ENCODE peak calls at places on chromosomes 2 and 18, in six cellular contexts. One of them, this sample, is unnamed.

GRCh38 chr2:58137221-58137620 is 90.6 kb downstream of the VRK2 start:
- DNase-seq in GM13977: no peak
- DNase-seq in ovary: no peak
- DNase-seq in astrocyte of the spinal cord: peak
- DNase-seq in heart left ventricle: no peak
- DNase-seq in HFFc6: peak
- DNase-seq in this sample: no peak

GRCh38 chr2:157046396-157046795 is 211.1 kb upstream of the GALNT5 start:
- DNase-seq in astrocyte of the spinal cord: no peak
- DNase-seq in heart left ventricle: no peak
- DNase-seq in GM13977: no peak
- DNase-seq in HFFc6: no peak
- DNase-seq in ovary: no peak
- DNase-seq in this sample: no peak

GRCh38 chr18:14089781-14090180 is 42.5 kb downstream of the ZNF519 start:
- DNase-seq in ovary: no peak
- DNase-seq in astrocyte of the spinal cord: no peak
- DNase-seq in HFFc6: no peak
- DNase-seq in heart left ventricle: no peak
- DNase-seq in GM13977: no peak
- DNase-seq in this sample: no peak

GRCh38 chr2:120342451-120342850 is 3.5 kb upstream of the INHBB start:
- DNase-seq in astrocyte of the spinal cord: no peak
- DNase-seq in heart left ventricle: no peak
- DNase-seq in GM13977: no peak
- DNase-seq in ovary: no peak
- DNase-seq in HFFc6: no peak
- DNase-seq in this sample: no peak

GRCh38 chr18:39959839-39960238 is 1995.2 kb upstream of the PIK3C3 start:
- DNase-seq in HFFc6: no peak
- DNase-seq in heart left ventricle: no peak
- DNase-seq in GM13977: no peak
- DNase-seq in ovary: no peak
- DNase-seq in astrocyte of the spinal cord: peak
- DNase-seq in this sample: no peak

GRCh38 chr18:10231220-10231619 is 223.2 kb upstream of the APCDD1 start:
- DNase-seq in heart left ventricle: no peak
- DNase-seq in HFFc6: no peak
- DNase-seq in GM13977: no peak
- DNase-seq in ovary: no peak
- DNase-seq in astrocyte of the spinal cord: no peak
- DNase-seq in this sample: no peak

GRCh38 chr18:1805526-1805925 is 765.8 kb downstream of the METTL4 start:
- DNase-seq in GM13977: no peak
- DNase-seq in ovary: no peak
- DNase-seq in heart left ventricle: no peak
- DNase-seq in HFFc6: no peak
- DNase-seq in astrocyte of the spinal cord: no peak
- DNase-seq in this sample: no peak

GRCh38 chr2:187614756-187615155 is 60.5 kb upstream of the TFPI start:
- DNase-seq in HFFc6: peak
- DNase-seq in astrocyte of the spinal cord: peak
- DNase-seq in GM13977: no peak
- DNase-seq in ovary: no peak
- DNase-seq in heart left ventricle: no peak
- DNase-seq in this sample: no peak

GRCh38 chr2:149467461-149467860 is 120.1 kb downstream of the MMADHC start:
- DNase-seq in HFFc6: peak
- DNase-seq in heart left ventricle: no peak
- DNase-seq in ovary: no peak
- DNase-seq in astrocyte of the spinal cord: no peak
- DNase-seq in GM13977: no peak
- DNase-seq in this sample: no peak

GRCh38 chr2:108786354-108787208 is at the start of gene CCDC138:
- DNase-seq in HFFc6: peak
- DNase-seq in heart left ventricle: peak
- DNase-seq in astrocyte of the spinal cord: peak
- DNase-seq in GM13977: peak
- DNase-seq in ovary: peak
- DNase-seq in this sample: peak

GRCh38 chr2:25623361-25623760 is 50.0 kb downstream of the DTNB start:
- DNase-seq in GM13977: no peak
- DNase-seq in ovary: no peak
- DNase-seq in heart left ventricle: no peak
- DNase-seq in astrocyte of the spinal cord: no peak
- DNase-seq in HFFc6: no peak
- DNase-seq in this sample: no peak

GRCh38 chr18:65363911-65364632 is 386.7 kb upstream of the CDH7 start:
- DNase-seq in astrocyte of the spinal cord: no peak
- DNase-seq in heart left ventricle: no peak
- DNase-seq in GM13977: no peak
- DNase-seq in HFFc6: no peak
- DNase-seq in ovary: no peak
- DNase-seq in this sample: no peak

GRCh38 chr2:116095636-116096035 is 1653.2 kb downstream of the DPP10 start:
- DNase-seq in ovary: no peak
- DNase-seq in HFFc6: no peak
- DNase-seq in heart left ventricle: no peak
- DNase-seq in GM13977: no peak
- DNase-seq in astrocyte of the spinal cord: no peak
- DNase-seq in this sample: no peak

GRCh38 chr2:54557211-54557600 is 101.1 kb downstream of the SPTBN1 start:
- DNase-seq in ovary: no peak
- DNase-seq in HFFc6: no peak
- DNase-seq in GM13977: no peak
- DNase-seq in astrocyte of the spinal cord: no peak
- DNase-seq in heart left ventricle: no peak
- DNase-seq in this sample: no peak

GRCh38 chr2:236597629-236598028 is 28.0 kb downstream of the ACKR3 start:
- DNase-seq in HFFc6: no peak
- DNase-seq in heart left ventricle: no peak
- DNase-seq in GM13977: no peak
- DNase-seq in ovary: no peak
- DNase-seq in astrocyte of the spinal cord: no peak
- DNase-seq in this sample: no peak

GRCh38 chr2:63131196-63131595 is 80.6 kb downstream of the OTX1 start:
- DNase-seq in heart left ventricle: no peak
- DNase-seq in ovary: no peak
- DNase-seq in HFFc6: no peak
- DNase-seq in astrocyte of the spinal cord: no peak
- DNase-seq in GM13977: no peak
- DNase-seq in this sample: no peak

GRCh38 chr2:112942654-112943002 is 31.7 kb downstream of the IL37 start:
- DNase-seq in astrocyte of the spinal cord: peak
- DNase-seq in GM13977: no peak
- DNase-seq in HFFc6: peak
- DNase-seq in ovary: no peak
- DNase-seq in heart left ventricle: no peak
- DNase-seq in this sample: no peak

GRCh38 chr2:195660265-195660890 is 3.4 kb downstream of the SLC39A10 start:
- DNase-seq in GM13977: peak
- DNase-seq in HFFc6: peak
- DNase-seq in heart left ventricle: peak
- DNase-seq in ovary: peak
- DNase-seq in astrocyte of the spinal cord: peak
- DNase-seq in this sample: peak

GRCh38 chr18:37710731-37711130 is 145.1 kb upstream of the CELF4 start:
- DNase-seq in HFFc6: no peak
- DNase-seq in astrocyte of the spinal cord: no peak
- DNase-seq in ovary: no peak
- DNase-seq in heart left ventricle: no peak
- DNase-seq in GM13977: no peak
- DNase-seq in this sample: no peak

GRCh38 chr2:232487385-232488096 is at the start of gene ECEL1:
- DNase-seq in ovary: peak
- DNase-seq in HFFc6: no peak
- DNase-seq in astrocyte of the spinal cord: no peak
- DNase-seq in heart left ventricle: no peak
- DNase-seq in GM13977: peak
- DNase-seq in this sample: peak

DNA sequence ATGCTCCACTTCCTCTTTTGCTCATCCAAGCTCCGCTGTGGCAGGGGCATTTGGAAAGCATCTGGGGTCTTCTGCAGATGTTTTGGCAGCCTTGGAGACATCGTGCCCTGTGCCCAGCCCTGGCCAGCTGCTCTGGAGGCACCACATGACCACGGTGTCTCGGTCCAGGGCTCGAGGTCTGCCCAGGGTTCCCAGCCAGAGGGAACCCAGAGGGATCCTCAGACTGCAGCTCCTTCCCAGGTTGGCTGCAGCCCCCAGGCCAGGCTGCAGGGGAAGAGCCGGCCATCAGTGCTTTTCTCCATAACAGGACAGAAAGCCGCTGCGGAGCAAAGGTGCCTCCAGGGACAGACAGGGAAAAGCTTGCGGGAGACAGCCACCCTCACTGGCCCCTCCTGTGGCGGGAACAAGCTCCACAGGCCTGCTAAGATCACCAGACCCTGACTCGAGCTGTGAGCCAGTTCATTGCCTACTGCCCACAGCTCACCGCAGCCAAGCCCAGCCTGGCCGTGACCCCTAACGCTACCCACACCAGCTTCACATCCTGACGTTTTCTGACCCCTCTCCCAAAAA is 74.7 kb downstream of the SMAD7 start:
- DNase-seq in HFFc6: no peak
- DNase-seq in ovary: peak
- DNase-seq in astrocyte of the spinal cord: no peak
- DNase-seq in heart left ventricle: no peak
- DNase-seq in GM13977: no peak
- DNase-seq in this sample: no peak
- TF ChIP-seq CTCF in HFFc6: no peak
- TF ChIP-seq CTCF in ovary: no peak
- TF ChIP-seq CTCF in astrocyte of the spinal cord: no peak
- TF ChIP-seq CTCF in heart left ventricle: no peak
- TF ChIP-seq CTCF in GM13977: no peak
- TF ChIP-seq CTCF in this sample: peak

GRCh38 chr2:238771193-238771592 is 76.7 kb upstream of the TWIST2 start:
- DNase-seq in ovary: no peak
- DNase-seq in GM13977: no peak
- DNase-seq in astrocyte of the spinal cord: peak
- DNase-seq in HFFc6: peak
- DNase-seq in heart left ventricle: no peak
- DNase-seq in this sample: no peak
- TF ChIP-seq CTCF in ovary: no peak
- TF ChIP-seq CTCF in GM13977: no peak
- TF ChIP-seq CTCF in astrocyte of the spinal cord: peak
- TF ChIP-seq CTCF in HFFc6: peak
- TF ChIP-seq CTCF in heart left ventricle: no peak
- TF ChIP-seq CTCF in this sample: peak

DNA sequence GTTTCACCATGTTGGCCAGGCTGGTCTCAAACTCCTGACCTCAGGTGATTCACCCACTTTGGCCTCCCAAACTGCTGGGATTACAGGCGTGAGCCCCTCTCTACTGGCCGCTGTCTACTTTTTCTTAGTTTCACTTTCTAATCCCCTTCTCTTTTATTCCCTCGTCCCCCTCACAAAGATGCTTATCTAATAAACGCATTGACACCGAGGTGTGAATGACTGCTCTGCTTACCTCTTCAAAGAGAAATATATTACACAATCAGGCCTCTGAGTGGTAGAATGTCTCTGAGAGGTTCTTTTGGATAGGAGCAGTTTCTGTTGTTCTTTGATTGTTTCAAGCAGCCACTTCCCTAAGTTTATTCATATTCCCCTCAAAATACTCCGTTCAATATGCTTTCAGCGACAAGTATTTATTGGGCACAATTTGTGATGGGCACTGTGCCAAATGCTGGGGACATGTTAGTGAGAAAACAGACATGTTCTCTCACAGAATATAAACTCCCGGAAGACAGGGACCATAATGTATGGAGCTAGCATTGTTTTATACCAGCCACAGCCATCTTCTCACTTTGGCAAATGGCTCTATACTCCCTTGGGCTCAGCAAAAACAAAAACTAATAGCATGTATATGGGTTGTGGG is 34.7 kb upstream of the RAPH1 start:
- DNase-seq in astrocyte of the spinal cord: no peak
- DNase-seq in HFFc6: no peak
- DNase-seq in ovary: no peak
- DNase-seq in heart left ventricle: no peak
- DNase-seq in GM13977: no peak
- DNase-seq in this sample: no peak
- TF ChIP-seq CTCF in astrocyte of the spinal cord: no peak
- TF ChIP-seq CTCF in HFFc6: no peak
- TF ChIP-seq CTCF in ovary: no peak
- TF ChIP-seq CTCF in heart left ventricle: no peak
- TF ChIP-seq CTCF in GM13977: no peak
- TF ChIP-seq CTCF in this sample: no peak

DNA sequence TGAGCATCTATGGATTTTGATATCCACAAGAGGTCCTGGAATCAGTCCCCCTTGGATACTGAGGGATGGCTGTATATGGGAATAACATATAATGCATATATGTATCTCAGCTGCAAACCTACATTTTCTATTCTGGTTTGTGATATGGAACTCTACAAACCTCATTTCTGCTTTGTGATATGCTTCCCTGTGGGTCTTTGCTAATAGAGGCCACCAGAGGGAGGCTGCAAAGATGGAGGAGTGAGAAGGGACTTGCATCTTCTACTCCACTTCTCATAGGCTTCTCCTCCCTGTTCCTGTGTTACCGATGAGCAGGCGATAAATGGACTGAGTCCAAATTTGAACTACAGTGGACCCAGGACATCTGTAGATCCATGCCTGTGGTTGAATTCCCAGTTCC is 37.8 kb downstream of the ARID5A start:
- DNase-seq in ovary: no peak
- DNase-seq in GM13977: no peak
- DNase-seq in HFFc6: no peak
- DNase-seq in astrocyte of the spinal cord: no peak
- DNase-seq in heart left ventricle: no peak
- DNase-seq in this sample: no peak
- TF ChIP-seq CTCF in ovary: no peak
- TF ChIP-seq CTCF in GM13977: peak
- TF ChIP-seq CTCF in HFFc6: peak
- TF ChIP-seq CTCF in astrocyte of the spinal cord: peak
- TF ChIP-seq CTCF in heart left ventricle: no peak
- TF ChIP-seq CTCF in this sample: no peak